ENCODE peak calls at places on chromosomes 13 and 19, in five cellular contexts. W is OCI-LY7, I is stomach, M is left ventricle myocardium inferior, R is cardiac muscle cell. A is an unnamed sample.

GRCh38 chr13:104460553-104460952 is 1394.3 kb upstream of the SLC10A2 start:
- DNase-seq in W (no peak), R (no peak), M (no peak), I (no peak), A (no peak)

GRCh38 chr19:3986260-3987041 is 1.2 kb upstream of the EEF2 start:
- DNase-seq in R (peak; percentile 78), W (peak; percentile 89), I (peak; percentile 57), M (no peak), A (peak; percentile 81)

GRCh38 chr19:45827459-45828093 is 12.5 kb upstream of the RSPH6A start:
- DNase-seq in I (no peak), M (no peak), W (no peak), R (no peak), A (peak; percentile 59)

GRCh38 chr13:34430294-34430693 is 511.8 kb upstream of the NBEA start:
- DNase-seq in M (no peak), I (no peak), R (no peak), W (no peak), A (no peak)

GRCh38 chr19:41776700-41777099 is 19.7 kb upstream of the CEACAM3 start:
- DNase-seq in M (no peak), I (no peak), W (no peak), R (no peak), A (no peak)

GRCh38 chr19:1408300-1409203 is 1.2 kb downstream of the DAZAP1 start:
- DNase-seq in M (peak; percentile 59), I (peak; percentile 51), W (peak; percentile 64), R (peak; percentile 70), A (peak; percentile 72)

GRCh38 chr13:42112864-42113263 is 64.4 kb downstream of the DGKH start:
- DNase-seq in W (no peak), M (no peak), R (no peak), I (no peak), A (no peak)

GRCh38 chr19:55176116-55176515 is 4.0 kb downstream of the SYT5 start:
- DNase-seq in I (no peak), W (peak; percentile 71), R (no peak), M (no peak), A (no peak)

GRCh38 chr19:3482507-3483225 is 575 bp downstream of the SMIM44 start:
- DNase-seq in I (peak; percentile 79), R (no peak), M (no peak), W (no peak), A (peak; percentile 45)

DNA sequence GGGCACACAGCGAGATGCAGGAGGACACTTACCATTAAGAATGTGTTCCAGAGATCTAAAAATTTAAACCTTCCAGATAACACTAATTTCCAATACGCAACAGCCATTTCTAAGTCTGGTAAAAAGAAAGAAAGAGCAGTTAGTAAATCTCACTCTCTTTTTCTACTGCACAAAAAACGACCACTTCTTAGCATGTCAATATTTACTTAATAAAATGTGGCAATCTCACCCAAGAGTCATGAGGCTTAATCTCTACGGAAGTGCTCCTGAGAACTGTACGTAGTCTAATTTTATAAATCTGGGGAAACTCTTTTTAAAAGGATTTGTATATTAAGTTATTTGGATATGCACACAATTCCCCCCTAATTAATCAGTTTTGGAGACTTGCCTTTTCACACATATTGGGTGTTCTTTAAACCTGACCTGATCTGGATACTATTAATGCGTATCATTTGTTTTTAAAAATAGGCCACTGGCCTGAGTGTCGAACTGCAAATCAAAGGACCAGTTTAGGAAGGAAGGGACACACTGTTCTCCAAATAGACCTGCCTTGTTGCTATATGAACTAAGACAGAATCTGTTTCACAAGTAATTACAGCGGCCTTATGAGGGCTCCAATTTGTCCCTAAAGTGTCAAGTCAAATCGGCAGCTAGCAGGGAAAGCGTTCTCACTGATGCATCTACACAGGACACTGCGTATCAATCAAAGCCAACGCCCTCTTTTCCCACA is 7.9 kb upstream of the ADPRHL1 start:
- DNase-seq in R (no peak), M (no peak), I (no peak), W (no peak), A (no peak)
- H3K36me3 ChIP-seq in R (peaks cover 31% of the 10 kb centered on the region), M (peaks cover 66% of the 10 kb centered on the region), I (peaks cover 68% of the 10 kb centered on the region), W (peaks cover 19% of the 10 kb centered on the region), A (peaks cover 81% of the 10 kb centered on the region)

GRCh38 chr19:34953092-34953491 is 10.9 kb downstream of the ZNF792 start:
- DNase-seq in R (no peak), W (no peak), I (no peak), M (no peak), A (no peak)
- H3K36me3 ChIP-seq in R (peaks cover 6% of the 10 kb centered on the region), W (peaks cover 20% of the 10 kb centered on the region), I (peaks cover 32% of the 10 kb centered on the region), M (peaks cover 85% of the 10 kb centered on the region), A (peaks cover 96% of the 10 kb centered on the region)

GRCh38 chr19:11130824-11131455 is 24.6 kb downstream of the SPC24 start:
- DNase-seq in M (peak; percentile 85), W (peak; percentile 71), I (peak; percentile 89), R (peak; percentile 79), A (peak; percentile 96)
- H3K36me3 ChIP-seq in M (peaks cover 52% of the 10 kb centered on the region), W (peaks cover 82% of the 10 kb centered on the region), I (peaks cover 76% of the 10 kb centered on the region), R (peaks cover 52% of the 10 kb centered on the region), A (peaks cover 73% of the 10 kb centered on the region)

DNA sequence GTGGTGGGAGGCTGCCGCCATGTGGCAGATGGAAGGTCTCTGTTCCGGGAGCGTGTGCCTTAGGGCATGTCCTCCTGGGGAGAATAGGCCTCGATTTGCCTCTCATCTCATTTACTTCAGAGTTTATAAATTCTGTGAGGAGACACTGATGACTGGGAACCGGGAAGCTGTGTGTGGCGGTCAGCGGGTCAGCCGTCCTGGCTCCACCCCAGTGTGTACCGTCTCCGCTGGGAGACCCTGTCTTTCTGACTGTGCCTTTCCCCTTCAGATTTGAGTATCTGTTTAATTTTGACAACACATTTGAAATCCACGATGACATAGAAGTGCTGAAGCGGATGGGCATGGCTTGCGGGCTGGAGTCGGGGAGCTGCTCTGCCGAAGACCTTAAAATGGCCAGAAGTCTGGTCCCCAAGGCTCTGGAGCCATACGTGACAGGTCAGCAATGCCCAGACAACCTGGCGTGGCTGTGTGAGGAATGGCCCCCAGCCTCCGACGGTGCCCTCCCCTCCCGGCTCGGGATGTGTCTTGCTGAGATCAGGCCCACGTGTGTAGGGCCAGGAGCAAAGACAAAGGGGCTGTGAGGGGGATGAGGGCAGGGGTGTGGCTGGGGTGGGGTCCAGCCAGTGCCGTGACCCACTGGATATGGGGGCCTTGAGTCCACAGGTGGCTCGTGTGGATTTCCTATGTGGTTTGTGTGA is 21.6 kb downstream of the ATP4B start:
- DNase-seq in R (no peak), M (peak; percentile 1), W (no peak), I (no peak), A (no peak)
- H3K36me3 ChIP-seq in R (peaks cover 42% of the 10 kb centered on the region), M (peaks cover 95% of the 10 kb centered on the region), W (peaks cover 82% of the 10 kb centered on the region), I (peaks cover 96% of the 10 kb centered on the region), A (peaks cover 88% of the 10 kb centered on the region)

GRCh38 chr19:19524053-19524452 is 4.7 kb upstream of the YJEFN3 start:
- DNase-seq in W (peak; percentile 84), M (no peak), R (no peak), I (no peak), A (no peak)
- H3K36me3 ChIP-seq in W (peaks cover 62% of the 10 kb centered on the region), M (peaks cover 56% of the 10 kb centered on the region), R (peaks cover 5% of the 10 kb centered on the region), I (peaks cover 82% of the 10 kb centered on the region), A (peaks cover 39% of the 10 kb centered on the region)

GRCh38 chr13:114097504-114097892 is 34.9 kb downstream of the RASA3 start:
- DNase-seq in R (no peak), W (no peak), I (no peak), M (no peak), A (no peak)
- H3K36me3 ChIP-seq in R (no peaks in the 10 kb centered on the region), W (no peaks in the 10 kb centered on the region), I (no peaks in the 10 kb centered on the region), M (no peaks in the 10 kb centered on the region), A (no peaks in the 10 kb centered on the region)

GRCh38 chr19:5259750-5260149 is 80.9 kb downstream of the PTPRS start:
- DNase-seq in I (no peak), M (no peak), R (no peak), W (no peak), A (no peak)

GRCh38 chr19:5260381-5260967 is 80.1 kb downstream of the PTPRS start:
- DNase-seq in I (no peak), W (no peak), M (no peak), R (no peak), A (no peak)

GRCh38 chr19:5263615-5264014 is 77.0 kb downstream of the PTPRS start:
- DNase-seq in W (no peak), M (no peak), I (no peak), R (no peak), A (no peak)

GRCh38 chr19:5262721-5263120 is 77.9 kb downstream of the PTPRS start:
- DNase-seq in I (no peak), W (no peak), M (no peak), R (no peak), A (no peak)

GRCh38 chr19:5261151-5261890 is 79.3 kb downstream of the PTPRS start:
- DNase-seq in M (no peak), I (no peak), W (no peak), R (no peak), A (no peak)
- H3K36me3 ChIP-seq in M (peaks cover 47% of the 10 kb centered on the region), I (peaks cover 78% of the 10 kb centered on the region), W (peaks cover 22% of the 10 kb centered on the region), R (peaks cover 28% of the 10 kb centered on the region), A (peaks cover 71% of the 10 kb centered on the region)

DNA sequence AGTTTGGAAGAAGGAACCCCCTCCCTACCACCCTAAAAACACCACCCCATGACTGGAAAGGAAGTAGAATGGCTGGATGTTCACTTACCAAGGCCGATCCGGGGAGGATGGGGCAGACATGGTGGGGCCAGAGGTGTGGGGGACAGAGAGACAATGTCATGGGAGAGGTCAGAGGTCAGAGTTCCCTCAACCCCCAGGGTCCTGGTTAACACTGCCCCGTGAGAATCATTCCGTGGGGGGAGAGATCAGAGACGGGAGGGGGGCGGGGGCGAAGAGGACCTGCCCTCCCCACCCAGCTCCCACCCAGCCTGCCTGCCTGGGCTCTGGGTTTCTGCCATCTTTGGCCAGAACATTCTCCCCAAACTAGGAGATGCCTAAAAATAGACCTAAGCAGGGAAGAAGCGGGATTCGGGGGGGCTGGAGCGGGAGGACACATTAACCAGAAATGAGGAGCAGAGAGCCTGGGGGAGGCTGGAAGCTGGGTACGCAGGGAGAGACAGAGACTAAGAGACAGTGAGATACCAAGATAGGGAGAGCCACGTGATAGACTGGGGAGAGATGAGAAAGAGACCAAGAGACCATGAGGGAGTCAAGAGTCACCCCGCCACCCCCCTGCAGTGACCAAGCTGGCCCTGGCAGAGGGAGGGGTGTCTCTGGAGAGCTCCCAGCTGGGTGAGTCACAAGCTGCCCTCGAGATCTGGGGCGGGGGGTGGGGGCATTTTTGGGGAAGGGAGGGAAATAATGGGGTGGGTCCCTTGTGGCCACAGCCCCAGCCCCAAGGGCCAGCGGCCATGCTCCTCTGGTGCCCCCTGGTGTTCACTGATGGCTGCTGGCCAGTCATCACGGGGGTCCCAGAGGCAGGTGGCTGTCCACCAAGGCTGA is 6.1 kb upstream of the KANK2 start:
- DNase-seq in M (peak; percentile 77), W (peak; percentile 58), I (peak; percentile 59), R (peak; percentile 76), A (peak; percentile 93)
- H3K36me3 ChIP-seq in M (peaks cover 58% of the 10 kb centered on the region), W (no peaks in the 10 kb centered on the region), I (peaks cover 67% of the 10 kb centered on the region), R (no peaks in the 10 kb centered on the region), A (peaks cover 5% of the 10 kb centered on the region)

GRCh38 chr13:90027409-90027808 is 1320.1 kb upstream of the MIR17HG start:
- DNase-seq in W (no peak), R (no peak), M (no peak), I (no peak), A (no peak)

DNA sequence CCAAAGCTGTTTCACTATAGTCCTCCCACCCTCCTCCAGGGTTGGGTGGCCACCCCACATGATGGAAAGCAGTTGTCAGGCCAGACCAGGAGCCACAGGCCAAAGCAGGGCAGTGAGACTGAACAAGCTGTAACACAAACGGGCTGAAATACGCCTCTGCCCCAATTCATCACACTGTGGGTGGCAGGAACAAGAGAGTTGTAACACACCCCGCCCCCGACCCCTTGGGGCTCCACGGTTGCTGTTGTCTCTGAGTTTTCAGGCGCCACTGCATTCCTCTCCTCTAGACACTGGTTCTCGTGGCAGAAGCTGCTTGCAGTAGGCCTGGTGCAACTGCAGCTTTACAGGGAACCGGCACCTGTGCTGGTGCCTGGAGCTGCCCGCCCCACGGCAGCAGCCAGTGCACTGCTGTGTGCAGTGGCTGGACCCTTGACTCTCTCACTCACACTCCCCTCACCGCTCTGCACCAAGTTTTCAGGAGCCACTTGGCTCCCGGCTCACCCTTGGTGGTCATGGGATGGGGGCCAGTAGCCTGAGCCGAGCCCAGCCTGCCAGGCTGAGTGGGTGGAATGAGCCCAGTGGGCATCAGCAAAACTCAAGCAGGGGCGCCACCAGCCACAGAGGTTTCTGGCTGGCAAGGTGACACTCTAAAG is 1314.5 kb upstream of the MIR17HG start:
- DNase-seq in W (no peak), R (no peak), M (no peak), I (no peak), A (peak; percentile 47)
- H3K36me3 ChIP-seq in W (no peaks in the 10 kb centered on the region), R (no peaks in the 10 kb centered on the region), M (no peaks in the 10 kb centered on the region), I (no peaks in the 10 kb centered on the region), A (no peaks in the 10 kb centered on the region)